ENCODE peak calls at places on chromosome 11, in ten cellular contexts. L, W, T, Q, D, X, K, Z, H and B are unnamed samples.

GRCh38 chr11:77851513-77851912 is 30.6 kb downstream of the AAMDC start:
- DNase-seq in X (no peak), D (no peak), H (no peak), Z (no peak), W (no peak), T (no peak), L (no peak), K (no peak), Q (no peak), B (no peak)

GRCh38 chr11:37449146-37449545 is 851.1 kb upstream of the RAG2 start:
- DNase-seq in K (no peak), L (no peak), Z (peak), H (peak), X (peak), D (peak), W (no peak), Q (no peak), T (no peak), B (peak)

GRCh38 chr11:33237039-33237597 is 20.1 kb upstream of the HIPK3 start:
- DNase-seq in Q (no peak), X (no peak), D (no peak), T (no peak), Z (no peak), H (no peak), K (no peak), L (no peak), W (no peak), B (no peak)

GRCh38 chr11:113255096-113255495 is 59.3 kb upstream of the TTC12 start:
- DNase-seq in D (no peak), W (no peak), H (no peak), Z (no peak), X (no peak), K (no peak), Q (no peak), T (no peak), L (no peak), B (peak)

GRCh38 chr11:133168016-133168415 is 364.3 kb downstream of the OPCML start:
- DNase-seq in W (no peak), X (no peak), L (no peak), D (no peak), T (no peak), H (no peak), K (no peak), Q (no peak), Z (no peak), B (no peak)

GRCh38 chr11:17915500-17916143 is 97.2 kb downstream of the SERGEF start:
- DNase-seq in H (no peak), K (no peak), Q (no peak), X (no peak), D (no peak), Z (no peak), L (no peak), T (no peak), W (no peak), B (no peak)

GRCh38 chr11:2586091-2586792 is 113.6 kb downstream of the KCNQ1OT1 start:
- DNase-seq in H (no peak), W (peak), X (peak), D (no peak), T (peak), Z (no peak), L (no peak), K (no peak), Q (no peak), B (no peak)

GRCh38 chr11:69380451-69380901 is 86.5 kb downstream of the MYEOV start:
- DNase-seq in K (no peak), D (no peak), Z (no peak), Q (no peak), H (no peak), X (peak), L (no peak), W (peak), T (no peak), B (no peak)

GRCh38 chr11:128764617-128765095 is 70.8 kb downstream of the FLI1 start:
- DNase-seq in K (no peak), H (no peak), L (no peak), W (peak), D (no peak), Z (no peak), T (no peak), Q (peak), X (no peak), B (no peak)

GRCh38 chr11:64385953-64386704 is 27.2 kb downstream of the RPS6KA4 start:
- DNase-seq in L (no peak), X (no peak), T (no peak), W (no peak), Q (no peak), D (no peak), Z (peak), K (no peak), H (no peak), B (peak)

GRCh38 chr11:88489030-88489429 is 151.5 kb upstream of the CTSC start:
- DNase-seq in W (no peak), T (no peak), Q (no peak), H (no peak), X (no peak), D (no peak), Z (peak), L (no peak), K (no peak), B (peak)

GRCh38 chr11:84358034-84358433 is 1071.9 kb upstream of the CCDC90B start:
- DNase-seq in L (no peak), Z (no peak), T (no peak), D (no peak), X (no peak), K (no peak), H (no peak), Q (no peak), W (no peak), B (no peak)

GRCh38 chr11:74141274-74141695 is 29.5 kb downstream of the C2CD3 start:
- DNase-seq in D (no peak), L (no peak), Q (no peak), W (no peak), X (no peak), T (no peak), H (no peak), K (no peak), Z (no peak), B (peak)

GRCh38 chr11:9739108-9739507 is 75.2 kb downstream of the SWAP70 start:
- DNase-seq in Q (no peak), H (no peak), T (no peak), X (no peak), L (no peak), D (no peak), K (no peak), Z (no peak), W (no peak), B (no peak)

GRCh38 chr11:3147626-3148025 is 17.5 kb downstream of the OSBPL5 start:
- DNase-seq in Q (no peak), X (no peak), H (no peak), D (no peak), Z (no peak), W (no peak), T (no peak), L (no peak), K (no peak), B (no peak)

GRCh38 chr11:126476256-126476970 is 120.9 kb downstream of the ST3GAL4 start:
- DNase-seq in T (no peak), W (no peak), H (no peak), Z (no peak), K (no peak), L (no peak), X (no peak), D (no peak), Q (no peak), B (no peak)

GRCh38 chr11:130037058-130037457 is 32.6 kb upstream of the APLP2 start:
- DNase-seq in X (no peak), Z (peak), W (peak), L (peak), T (no peak), H (no peak), Q (no peak), D (no peak), K (no peak), B (peak)

GRCh38 chr11:67421421-67422031 is 6.0 kb downstream of the CARNS1 start:
- DNase-seq in H (no peak), W (no peak), T (no peak), L (no peak), Q (no peak), K (no peak), Z (no peak), X (no peak), D (no peak), B (no peak)

GRCh38 chr11:22599458-22599857 is 26.2 kb downstream of the FANCF start:
- DNase-seq in X (no peak), Q (no peak), L (no peak), K (no peak), T (no peak), W (no peak), Z (no peak), H (no peak), D (no peak), B (no peak)

GRCh38 chr11:120747801-120748484 is 236.4 kb downstream of the GRIK4 start:
- DNase-seq in W (no peak), X (no peak), Z (no peak), H (no peak), Q (no peak), K (no peak), D (no peak), T (no peak), L (no peak), B (peak)

GRCh38 chr11:64858467-64859401 is 14.3 kb upstream of the CDC42BPG start:
- DNase-seq in W (peak), T (peak), K (no peak), Q (no peak), D (no peak), Z (no peak), L (no peak), H (no peak), X (no peak), B (no peak)

GRCh38 chr11:8168485-8169257 is at the start of gene RIC3:
- DNase-seq in L (peak), D (no peak), K (no peak), X (peak), T (peak), W (peak), H (no peak), Q (peak), Z (no peak), B (no peak)

GRCh38 chr11:63536669-63537292 is at the start of gene PLAAT4:
- DNase-seq in T (peak), D (no peak), Z (peak), W (peak), H (no peak), L (peak), K (peak), Q (peak), X (peak), B (no peak)

GRCh38 chr11:61683116-61683515 is 2.9 kb downstream of the DAGLA start:
- DNase-seq in W (peak), L (no peak), T (no peak), D (no peak), H (no peak), K (no peak), X (no peak), Q (no peak), Z (no peak), B (no peak)

GRCh38 chr11:107683807-107684206 is 28.0 kb downstream of the SLN start:
- DNase-seq in H (no peak), Z (no peak), L (no peak), X (no peak), D (no peak), K (no peak), T (no peak), W (no peak), Q (no peak), B (peak)

GRCh38 chr11:57460017-57460755 is at the start of gene RTN4RL2:
- DNase-seq in L (no peak), K (no peak), Q (peak), X (peak), T (peak), Z (peak), W (peak), H (no peak), D (no peak), B (no peak)
- TF ChIP-seq CTCF in L (no peak), K (peak), Q (no peak), X (no peak), T (peak), Z (peak), W (no peak), H (peak), D (peak), B (no peak)

GRCh38 chr11:86984701-86985100 is 29.5 kb upstream of the FZD4 start:
- DNase-seq in T (no peak), Q (no peak), K (no peak), W (no peak), H (no peak), D (no peak), L (no peak), X (no peak), Z (no peak), B (no peak)
- TF ChIP-seq CTCF in T (no peak), Q (no peak), K (no peak), W (no peak), H (no peak), D (no peak), L (no peak), X (no peak), Z (no peak), B (no peak)

GRCh38 chr11:45804806-45805304 is at the start of gene SLC35C1:
- DNase-seq in L (peak), T (peak), W (peak), Q (peak), K (peak), X (peak), Z (peak), D (peak), H (peak), B (peak)
- TF ChIP-seq CTCF in L (peak), T (peak), W (peak), Q (peak), K (peak), X (peak), Z (peak), D (no peak), H (peak), B (peak)

GRCh38 chr11:122655527-122656072 is at the start of gene UBASH3B:
- DNase-seq in Z (peak), T (peak), W (peak), H (no peak), X (peak), K (no peak), L (peak), Q (peak), D (no peak), B (peak)
- TF ChIP-seq CTCF in Z (peak), T (peak), W (no peak), H (no peak), X (no peak), K (no peak), L (no peak), Q (no peak), D (no peak), B (no peak)